ENCODE peak calls at places on chromosome 7, in seven cellular contexts. One of them, this sample, is unnamed.

GRCh38 chr7:88020953-88021650 is 87.1 kb downstream of the ADAM22 start:
- DNase-seq in mesenchymal stem cell: no peak
- DNase-seq in neuronal stem cell: no peak
- DNase-seq in H9: no peak
- DNase-seq in H1: no peak
- DNase-seq in mesendoderm: no peak
- DNase-seq in trophoblast cell: no peak
- DNase-seq in this sample: no peak

GRCh38 chr7:73831656-73832579 is 1.1 kb downstream of the CLDN4 start:
- DNase-seq in neuronal stem cell: no peak
- DNase-seq in mesenchymal stem cell: no peak
- DNase-seq in H1: peak
- DNase-seq in mesendoderm: peak
- DNase-seq in H9: peak
- DNase-seq in trophoblast cell: peak
- DNase-seq in this sample: no peak

GRCh38 chr7:111439977-111440376 is 122.3 kb downstream of the IMMP2L start:
- DNase-seq in H9: no peak
- DNase-seq in mesenchymal stem cell: no peak
- DNase-seq in mesendoderm: no peak
- DNase-seq in H1: no peak
- DNase-seq in trophoblast cell: no peak
- DNase-seq in neuronal stem cell: no peak
- DNase-seq in this sample: peak

GRCh38 chr7:151684408-151685175 is 164.9 kb upstream of the RHEB start:
- DNase-seq in H9: no peak
- DNase-seq in neuronal stem cell: no peak
- DNase-seq in H1: no peak
- DNase-seq in trophoblast cell: peak
- DNase-seq in mesenchymal stem cell: peak
- DNase-seq in mesendoderm: no peak
- DNase-seq in this sample: peak

GRCh38 chr7:135414850-135415439 is 95.0 kb downstream of the CNOT4 start:
- DNase-seq in H1: peak
- DNase-seq in trophoblast cell: peak
- DNase-seq in neuronal stem cell: peak
- DNase-seq in mesenchymal stem cell: peak
- DNase-seq in H9: peak
- DNase-seq in mesendoderm: peak
- DNase-seq in this sample: peak

GRCh38 chr7:158645842-158646241 is 58.2 kb upstream of the PTPRN2 start:
- DNase-seq in trophoblast cell: no peak
- DNase-seq in H1: no peak
- DNase-seq in H9: no peak
- DNase-seq in neuronal stem cell: no peak
- DNase-seq in mesendoderm: no peak
- DNase-seq in mesenchymal stem cell: no peak
- DNase-seq in this sample: no peak

GRCh38 chr7:102914585-102914984 is 1.8 kb downstream of the LRRC17 start:
- DNase-seq in H9: peak
- DNase-seq in H1: no peak
- DNase-seq in mesenchymal stem cell: no peak
- DNase-seq in trophoblast cell: no peak
- DNase-seq in neuronal stem cell: no peak
- DNase-seq in mesendoderm: peak
- DNase-seq in this sample: peak

GRCh38 chr7:41956712-41957111 is 253.8 kb upstream of the INHBA start:
- DNase-seq in H1: no peak
- DNase-seq in mesenchymal stem cell: no peak
- DNase-seq in trophoblast cell: no peak
- DNase-seq in H9: no peak
- DNase-seq in mesendoderm: no peak
- DNase-seq in neuronal stem cell: no peak
- DNase-seq in this sample: no peak

GRCh38 chr7:133688483-133689239 is 435.8 kb downstream of the EXOC4 start:
- DNase-seq in H9: no peak
- DNase-seq in H1: no peak
- DNase-seq in trophoblast cell: peak
- DNase-seq in mesendoderm: no peak
- DNase-seq in neuronal stem cell: no peak
- DNase-seq in mesenchymal stem cell: peak
- DNase-seq in this sample: peak

GRCh38 chr7:75971961-75972763 is 22.2 kb downstream of the TMEM120A start:
- DNase-seq in trophoblast cell: peak
- DNase-seq in neuronal stem cell: no peak
- DNase-seq in mesenchymal stem cell: peak
- DNase-seq in H1: no peak
- DNase-seq in H9: no peak
- DNase-seq in mesendoderm: peak
- DNase-seq in this sample: no peak

GRCh38 chr7:120985130-120985758 is 3.3 kb upstream of the CPED1 start:
- DNase-seq in H1: no peak
- DNase-seq in mesendoderm: peak
- DNase-seq in trophoblast cell: peak
- DNase-seq in neuronal stem cell: no peak
- DNase-seq in H9: no peak
- DNase-seq in mesenchymal stem cell: no peak
- DNase-seq in this sample: peak

GRCh38 chr7:39987641-39988347 is 37.7 kb downstream of the CDK13 start:
- DNase-seq in trophoblast cell: peak
- DNase-seq in H1: no peak
- DNase-seq in mesendoderm: no peak
- DNase-seq in mesenchymal stem cell: no peak
- DNase-seq in neuronal stem cell: no peak
- DNase-seq in H9: no peak
- DNase-seq in this sample: no peak

GRCh38 chr7:100476903-100477870 is 1.8 kb downstream of the TSC22D4 start:
- DNase-seq in mesenchymal stem cell: no peak
- DNase-seq in trophoblast cell: no peak
- DNase-seq in H9: peak
- DNase-seq in neuronal stem cell: no peak
- DNase-seq in mesendoderm: no peak
- DNase-seq in H1: peak
- DNase-seq in this sample: no peak

GRCh38 chr7:123871998-123872867 is 27.3 kb downstream of the HYAL4 start:
- DNase-seq in mesendoderm: peak
- DNase-seq in trophoblast cell: peak
- DNase-seq in neuronal stem cell: peak
- DNase-seq in H1: peak
- DNase-seq in mesenchymal stem cell: peak
- DNase-seq in H9: peak
- DNase-seq in this sample: peak

GRCh38 chr7:151383638-151384351 is 26.0 kb downstream of the WDR86 start:
- DNase-seq in mesendoderm: no peak
- DNase-seq in neuronal stem cell: no peak
- DNase-seq in trophoblast cell: peak
- DNase-seq in mesenchymal stem cell: no peak
- DNase-seq in H1: no peak
- DNase-seq in H9: peak
- DNase-seq in this sample: no peak

GRCh38 chr7:118104812-118105441 is 79.0 kb upstream of the LSM8 start:
- DNase-seq in mesenchymal stem cell: peak
- DNase-seq in H1: no peak
- DNase-seq in neuronal stem cell: no peak
- DNase-seq in trophoblast cell: peak
- DNase-seq in H9: no peak
- DNase-seq in mesendoderm: peak
- DNase-seq in this sample: peak

GRCh38 chr7:129225206-129225930 is 538 bp downstream of the AHCYL2 start:
- DNase-seq in H1: peak
- DNase-seq in H9: peak
- DNase-seq in neuronal stem cell: peak
- DNase-seq in trophoblast cell: peak
- DNase-seq in mesendoderm: peak
- DNase-seq in mesenchymal stem cell: peak
- DNase-seq in this sample: peak

GRCh38 chr7:117269895-117270294 is 53.0 kb downstream of the WNT2 start:
- DNase-seq in mesendoderm: no peak
- DNase-seq in trophoblast cell: no peak
- DNase-seq in H1: no peak
- DNase-seq in mesenchymal stem cell: peak
- DNase-seq in neuronal stem cell: no peak
- DNase-seq in H9: no peak
- DNase-seq in this sample: peak

GRCh38 chr7:147513451-147513850 is 1077.1 kb upstream of the C7orf33 start:
- DNase-seq in trophoblast cell: no peak
- DNase-seq in mesendoderm: no peak
- DNase-seq in H9: no peak
- DNase-seq in neuronal stem cell: no peak
- DNase-seq in mesenchymal stem cell: no peak
- DNase-seq in H1: no peak
- DNase-seq in this sample: no peak

GRCh38 chr7:55052081-55052480 is 33.3 kb downstream of the EGFR start:
- DNase-seq in trophoblast cell: peak
- DNase-seq in neuronal stem cell: no peak
- DNase-seq in H9: no peak
- DNase-seq in mesenchymal stem cell: peak
- DNase-seq in H1: no peak
- DNase-seq in mesendoderm: no peak
- DNase-seq in this sample: peak

GRCh38 chr7:82593780-82594179 is 150.2 kb upstream of the CACNA2D1 start:
- DNase-seq in mesenchymal stem cell: peak
- DNase-seq in trophoblast cell: no peak
- DNase-seq in neuronal stem cell: no peak
- DNase-seq in H1: no peak
- DNase-seq in mesendoderm: no peak
- DNase-seq in H9: no peak
- DNase-seq in this sample: peak

GRCh38 chr7:112097524-112097923 is 108.7 kb downstream of the DOCK4 start:
- DNase-seq in trophoblast cell: no peak
- DNase-seq in mesendoderm: no peak
- DNase-seq in H1: no peak
- DNase-seq in mesenchymal stem cell: no peak
- DNase-seq in H9: no peak
- DNase-seq in neuronal stem cell: no peak
- DNase-seq in this sample: no peak

GRCh38 chr7:81709836-81710235 is 60.0 kb downstream of the HGF start:
- DNase-seq in neuronal stem cell: no peak
- DNase-seq in trophoblast cell: no peak
- DNase-seq in H9: no peak
- DNase-seq in mesendoderm: no peak
- DNase-seq in H1: no peak
- DNase-seq in mesenchymal stem cell: no peak
- DNase-seq in this sample: no peak

GRCh38 chr7:14858410-14858809 is 44.1 kb downstream of the DGKB start:
- DNase-seq in neuronal stem cell: no peak
- DNase-seq in mesenchymal stem cell: no peak
- DNase-seq in mesendoderm: no peak
- DNase-seq in H9: no peak
- DNase-seq in H1: no peak
- DNase-seq in trophoblast cell: no peak
- DNase-seq in this sample: no peak

GRCh38 chr7:30451539-30452277 is 26.9 kb downstream of the NOD1 start:
- DNase-seq in H9: no peak
- DNase-seq in H1: no peak
- DNase-seq in trophoblast cell: no peak
- DNase-seq in mesendoderm: no peak
- DNase-seq in neuronal stem cell: no peak
- DNase-seq in mesenchymal stem cell: no peak
- DNase-seq in this sample: no peak

GRCh38 chr7:125390866-125391265 is 461.2 kb upstream of the POT1 start:
- DNase-seq in H9: no peak
- DNase-seq in mesenchymal stem cell: peak
- DNase-seq in H1: no peak
- DNase-seq in neuronal stem cell: no peak
- DNase-seq in trophoblast cell: no peak
- DNase-seq in mesendoderm: no peak
- DNase-seq in this sample: no peak
- H2BK120ac ChIP-seq in H9: no peak
- H2BK120ac ChIP-seq in mesenchymal stem cell: no peak
- H2BK120ac ChIP-seq in H1: no peak
- H2BK120ac ChIP-seq in neuronal stem cell: no peak
- H2BK120ac ChIP-seq in trophoblast cell: no peak
- H2BK120ac ChIP-seq in mesendoderm: no peak
- H2BK120ac ChIP-seq in this sample: no peak

GRCh38 chr7:89771003-89771636 is 383.1 kb upstream of the STEAP1 start:
- DNase-seq in H1: no peak
- DNase-seq in neuronal stem cell: no peak
- DNase-seq in H9: no peak
- DNase-seq in trophoblast cell: no peak
- DNase-seq in mesendoderm: no peak
- DNase-seq in mesenchymal stem cell: no peak
- DNase-seq in this sample: no peak

GRCh38 chr7:89773594-89773993 is 380.7 kb upstream of the STEAP1 start:
- DNase-seq in trophoblast cell: no peak
- DNase-seq in mesendoderm: no peak
- DNase-seq in H1: no peak
- DNase-seq in neuronal stem cell: no peak
- DNase-seq in H9: no peak
- DNase-seq in mesenchymal stem cell: no peak
- DNase-seq in this sample: no peak

GRCh38 chr7:89772276-89772675 is 382.0 kb upstream of the STEAP1 start:
- DNase-seq in neuronal stem cell: no peak
- DNase-seq in mesendoderm: no peak
- DNase-seq in H1: no peak
- DNase-seq in trophoblast cell: no peak
- DNase-seq in mesenchymal stem cell: no peak
- DNase-seq in H9: no peak
- DNase-seq in this sample: no peak

GRCh38 chr7:89775459-89775858 is 378.8 kb upstream of the STEAP1 start:
- DNase-seq in H1: no peak
- DNase-seq in neuronal stem cell: no peak
- DNase-seq in mesendoderm: no peak
- DNase-seq in H9: no peak
- DNase-seq in trophoblast cell: no peak
- DNase-seq in mesenchymal stem cell: no peak
- DNase-seq in this sample: no peak

GRCh38 chr7:89770156-89770555 is 384.1 kb upstream of the STEAP1 start:
- DNase-seq in neuronal stem cell: no peak
- DNase-seq in trophoblast cell: no peak
- DNase-seq in mesenchymal stem cell: no peak
- DNase-seq in mesendoderm: no peak
- DNase-seq in H9: no peak
- DNase-seq in H1: no peak
- DNase-seq in this sample: no peak
- H2BK120ac ChIP-seq in neuronal stem cell: no peak
- H2BK120ac ChIP-seq in trophoblast cell: no peak
- H2BK120ac ChIP-seq in mesenchymal stem cell: no peak
- H2BK120ac ChIP-seq in mesendoderm: no peak
- H2BK120ac ChIP-seq in H9: no peak
- H2BK120ac ChIP-seq in H1: no peak
- H2BK120ac ChIP-seq in this sample: no peak

GRCh38 chr7:33087858-33088257 is 21.3 kb downstream of the RP9 start:
- DNase-seq in neuronal stem cell: no peak
- DNase-seq in H1: no peak
- DNase-seq in H9: no peak
- DNase-seq in mesenchymal stem cell: no peak
- DNase-seq in mesendoderm: no peak
- DNase-seq in trophoblast cell: no peak
- DNase-seq in this sample: no peak
- H2BK120ac ChIP-seq in neuronal stem cell: no peak
- H2BK120ac ChIP-seq in H1: no peak
- H2BK120ac ChIP-seq in H9: no peak
- H2BK120ac ChIP-seq in mesenchymal stem cell: no peak
- H2BK120ac ChIP-seq in mesendoderm: no peak
- H2BK120ac ChIP-seq in trophoblast cell: no peak
- H2BK120ac ChIP-seq in this sample: no peak

DNA sequence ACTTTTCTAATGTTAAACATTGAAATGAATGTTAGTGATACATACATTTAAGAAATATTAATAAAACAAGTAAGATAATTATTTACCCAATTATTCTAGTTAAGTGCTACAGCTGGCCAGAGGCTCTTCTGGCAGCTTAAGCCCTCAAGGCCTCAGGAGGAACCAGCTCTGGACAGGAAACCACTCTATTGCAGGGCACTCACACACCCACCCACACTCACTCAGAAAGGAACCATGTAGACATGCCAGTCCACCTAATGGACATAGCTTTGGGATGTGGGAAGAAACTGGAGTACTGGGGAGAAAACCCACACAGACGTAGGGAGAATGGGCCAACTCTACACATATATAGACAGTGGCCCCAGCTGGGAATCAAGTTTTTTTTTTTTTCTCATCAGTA is 28.2 kb downstream of the UMAD1 start:
- DNase-seq in H9: no peak
- DNase-seq in mesendoderm: no peak
- DNase-seq in trophoblast cell: no peak
- DNase-seq in neuronal stem cell: no peak
- DNase-seq in H1: no peak
- DNase-seq in mesenchymal stem cell: no peak
- DNase-seq in this sample: no peak
- H2BK120ac ChIP-seq in H9: no peak
- H2BK120ac ChIP-seq in mesendoderm: no peak
- H2BK120ac ChIP-seq in trophoblast cell: no peak
- H2BK120ac ChIP-seq in neuronal stem cell: no peak
- H2BK120ac ChIP-seq in H1: no peak
- H2BK120ac ChIP-seq in mesenchymal stem cell: no peak
- H2BK120ac ChIP-seq in this sample: no peak